ENCODE peak calls at places on chromosomes 7 and 10, in five cellular contexts. S, C, P, Z and Q are unnamed samples.

GRCh38 chr10:96565774-96566173 is 21.0 kb downstream of the TM9SF3 start:
- DNase-seq in S (no peak), C (no peak), P (no peak), Z (no peak), Q (no peak)

GRCh38 chr10:123530166-123530870 is 135.8 kb upstream of the GPR26 start:
- DNase-seq in S (no peak), C (no peak), P (no peak), Z (no peak), Q (no peak)

GRCh38 chr7:55592492-55592891 is 20.2 kb upstream of the VOPP1 start:
- DNase-seq in S (no peak), C (no peak), P (no peak), Z (no peak), Q (no peak)

GRCh38 chr10:94251098-94251497 is 111.6 kb downstream of the NOC3L start:
- DNase-seq in S (no peak), C (no peak), P (no peak), Z (no peak), Q (no peak)

GRCh38 chr10:13390604-13391522 is 42.8 kb upstream of the SEPHS1 start:
- DNase-seq in S (peak; percentile 32), C (no peak), P (no peak), Z (no peak), Q (no peak)

GRCh38 chr10:29448125-29448524 is 159.3 kb downstream of the LYZL1 start:
- DNase-seq in S (no peak), C (no peak), P (no peak), Z (no peak), Q (no peak)

GRCh38 chr7:132361146-132361545 is 215.1 kb downstream of the PLXNA4 start:
- DNase-seq in S (no peak), C (no peak), P (no peak), Z (no peak), Q (no peak)

GRCh38 chr10:29656451-29656992 is 21.8 kb upstream of the SVIL start:
- DNase-seq in S (no peak), C (no peak), P (no peak), Z (no peak), Q (no peak)

GRCh38 chr7:63925262-63925625 is 73.4 kb upstream of the ZNF722 start:
- DNase-seq in S (peak; percentile 6), C (no peak), P (no peak), Z (no peak), Q (no peak)

GRCh38 chr10:132974886-132975881 is 32.8 kb upstream of the CFAP46 start:
- DNase-seq in S (no peak), C (no peak), P (no peak), Z (no peak), Q (no peak)

GRCh38 chr10:110212119-110213006 is 5.0 kb downstream of the MXI1 start:
- DNase-seq in S (no peak), C (no peak), P (no peak), Z (no peak), Q (no peak)

GRCh38 chr7:82081644-82082224 is 311.9 kb upstream of the HGF start:
- DNase-seq in S (no peak), C (no peak), P (no peak), Z (no peak), Q (no peak)

GRCh38 chr7:138864667-138865066 is 66.7 kb upstream of the ATP6V0A4 start:
- DNase-seq in S (no peak), C (peak; percentile 90), P (no peak), Z (no peak), Q (peak; percentile 89)

GRCh38 chr7:96273716-96274115 is 48.2 kb downstream of the SLC25A13 start:
- DNase-seq in S (no peak), C (no peak), P (no peak), Z (no peak), Q (no peak)

GRCh38 chr10:86970152-86970886 is 2.0 kb downstream of the ADIRF start:
- DNase-seq in S (peak; percentile 86), C (peak; percentile 61), P (no peak), Z (no peak), Q (no peak)

GRCh38 chr7:87155788-87156187 is 3.5 kb downstream of the DMTF1 start:
- DNase-seq in S (no peak), C (no peak), P (no peak), Z (no peak), Q (no peak)

GRCh38 chr7:47370461-47371042 is 211.4 kb downstream of the TNS3 start:
- DNase-seq in S (no peak), C (no peak), P (no peak), Z (no peak), Q (no peak)